ENCODE peak calls at places on chromosomes 13 and 19, in five cellular contexts. Q is upper lobe of right lung, E is right cardiac atrium, F is stomach, T is mesendoderm. P is an unnamed sample.
A peak's percentile ranks its signal among the peaks of the same experiment; 100 is the strongest.

GRCh38 chr19:6226444-6227155 is 53.2 kb downstream of the MLLT1 start:
- DNase-seq in F (no peak), Q (no peak), T (no peak), E (no peak), P (no peak)

GRCh38 chr13:30743319-30744055 is 8.1 kb downstream of the ALOX5AP start:
- DNase-seq in F (peak; percentile 29), E (no peak), T (no peak), Q (no peak), P (no peak)

GRCh38 chr19:6034512-6034911 is 56.6 kb upstream of the RANBP3 start:
- DNase-seq in F (no peak), T (no peak), E (no peak), Q (peak; percentile 12), P (no peak)

GRCh38 chr13:50419896-50420295 is 404.7 kb downstream of the KCNRG start:
- DNase-seq in T (no peak), F (peak; percentile 36), Q (no peak), E (peak; percentile 64), P (peak; percentile 61)

GRCh38 chr19:46967578-46968018 is 52.0 kb upstream of the NPAS1 start:
- DNase-seq in F (peak; percentile 75), Q (peak; percentile 72), T (no peak), E (peak; percentile 91), P (peak; percentile 71)

GRCh38 chr19:33299061-33299665 is 3.2 kb downstream of the CEBPA start:
- DNase-seq in Q (no peak), T (no peak), E (peak; percentile 34), F (no peak), P (no peak)

GRCh38 chr13:47474845-47475244 is 526.2 kb downstream of the SUCLA2 start:
- DNase-seq in T (no peak), Q (no peak), F (no peak), E (no peak), P (no peak)

GRCh38 chr19:10730932-10731331 is 13.1 kb downstream of the DNM2 start:
- DNase-seq in F (peak; percentile 46), E (no peak), Q (no peak), T (no peak), P (peak; percentile 43)

GRCh38 chr19:2497186-2497585 is 21.3 kb downstream of the GADD45B start:
- DNase-seq in T (peak; percentile 59), E (no peak), F (no peak), Q (no peak), P (no peak)

GRCh38 chr13:28558567-28558966 is 63.6 kb upstream of the FLT1 start:
- DNase-seq in F (no peak), Q (no peak), E (no peak), T (no peak), P (no peak)

GRCh38 chr19:50739132-50739746 is 16.1 kb downstream of the CLEC11A start:
- DNase-seq in F (no peak), E (no peak), Q (no peak), T (no peak), P (no peak)

GRCh38 chr19:43594710-43595604 is 977 bp downstream of the IRGQ start:
- DNase-seq in F (peak; percentile 56), E (peak; percentile 77), Q (peak; percentile 81), T (peak; percentile 84), P (peak; percentile 46)

GRCh38 chr19:16386619-16387240 is 62.1 kb downstream of the KLF2 start:
- DNase-seq in T (peak; percentile 70), F (peak; percentile 50), E (no peak), Q (no peak), P (no peak)

GRCh38 chr19:47243776-47244547 is 12.4 kb upstream of the CCDC9 start:
- DNase-seq in F (peak; percentile 91), T (peak; percentile 99), E (peak; percentile 97), Q (peak; percentile 96), P (peak; percentile 94)

GRCh38 chr13:105721056-105721455 is 814.4 kb downstream of the EFNB2 start:
- DNase-seq in F (no peak), E (no peak), T (no peak), Q (no peak), P (no peak)

GRCh38 chr19:31256601-31256990 is 92.6 kb downstream of the TSHZ3 start:
- DNase-seq in E (no peak), F (no peak), Q (no peak), T (no peak), P (no peak)

GRCh38 chr13:106637519-106637918 is 69.6 kb upstream of the ARGLU1 start:
- DNase-seq in Q (no peak), E (no peak), T (no peak), F (no peak), P (no peak)

GRCh38 chr19:5394907-5395505 is 54.4 kb upstream of the PTPRS start:
- DNase-seq in Q (no peak), F (no peak), T (no peak), E (no peak), P (no peak)

GRCh38 chr13:50123515-50123861 is 108.2 kb downstream of the KCNRG start:
- DNase-seq in T (no peak), F (no peak), Q (no peak), E (no peak), P (no peak)

GRCh38 chr19:7968796-7969559 is 25.5 kb upstream of the TIMM44 start:
- DNase-seq in T (no peak), Q (no peak), E (no peak), F (no peak), P (peak; percentile 42)

GRCh38 chr19:3175761-3176714 is 2.5 kb upstream of the S1PR4 start:
- DNase-seq in T (no peak), Q (peak; percentile 91), E (no peak), F (peak; percentile 90), P (no peak)

GRCh38 chr13:48437381-48437780 is 24.5 kb upstream of the LPAR6 start:
- DNase-seq in E (peak; percentile 90), T (no peak), F (peak; percentile 67), Q (no peak), P (peak; percentile 82)

GRCh38 chr19:41234512-41235208 is 15.6 kb downstream of the AXL start:
- DNase-seq in E (no peak), T (no peak), Q (no peak), F (no peak), P (no peak)

GRCh38 chr13:44311011-44311481 is 62.6 kb upstream of the SERP2 start:
- DNase-seq in T (no peak), E (no peak), F (peak; percentile 70), Q (peak; percentile 70), P (peak; percentile 30)

GRCh38 chr19:10617409-10618121 is 7.8 kb upstream of the SLC44A2 start:
- DNase-seq in F (no peak), T (no peak), Q (no peak), E (no peak), P (no peak)

GRCh38 chr19:6018786-6019185 is 40.8 kb upstream of the RANBP3 start:
- DNase-seq in F (no peak), E (no peak), Q (peak; percentile 51), T (peak; percentile 53), P (no peak)

GRCh38 chr19:34368338-34368737 is 3.3 kb downstream of the GPI start:
- DNase-seq in Q (no peak), F (no peak), T (no peak), E (no peak), P (peak; percentile 47)
- H3K4me3 ChIP-seq in Q (no peak overlapping the region), F (no peak overlapping the region), T (no peak overlapping the region), E (no peak overlapping the region), P (no peak overlapping the region)

GRCh38 chr19:15323496-15324235 is 8.7 kb downstream of the BRD4 start:
- DNase-seq in E (peak; percentile 80), Q (peak; percentile 66), T (peak; percentile 44), F (peak; percentile 57), P (no peak)

GRCh38 chr19:15317392-15318011 is 14.8 kb downstream of the BRD4 start:
- DNase-seq in E (peak; percentile 5), F (no peak), Q (no peak), T (no peak), P (no peak)

GRCh38 chr19:15318241-15318691 is 14.1 kb downstream of the BRD4 start:
- DNase-seq in E (no peak), F (no peak), Q (no peak), T (no peak), P (no peak)

GRCh38 chr19:15321739-15322138 is 10.6 kb downstream of the BRD4 start:
- DNase-seq in F (no peak), E (no peak), Q (no peak), T (no peak), P (no peak)

DNA sequence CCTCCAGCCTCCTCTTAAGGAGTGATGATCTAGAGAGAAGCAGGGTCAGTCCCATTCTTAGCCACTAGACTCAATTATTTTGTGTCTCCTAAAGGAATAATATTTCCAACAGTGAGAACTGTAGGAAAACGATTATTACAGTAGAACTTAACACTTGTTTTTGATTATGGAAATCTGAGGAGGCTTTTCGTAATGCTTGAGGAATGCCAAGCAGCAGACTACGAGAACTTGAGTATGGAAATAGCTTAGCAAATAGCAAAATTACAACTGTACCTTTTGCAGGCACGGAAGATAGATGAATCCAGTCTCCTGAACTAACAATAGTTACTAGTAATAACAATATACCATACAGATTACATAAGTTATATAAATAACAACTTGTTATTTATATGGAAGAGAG is 12.2 kb downstream of the BRD4 start:
- DNase-seq in F (no peak), E (no peak), T (no peak), Q (no peak), P (no peak)
- H3K4me1 ChIP-seq in F (peaks cover 100% of the 10 kb centered on the region), E (peaks cover 46% of the 10 kb centered on the region), T (peaks cover 28% of the 10 kb centered on the region), Q (peaks cover 91% of the 10 kb centered on the region), P (peaks cover 99% of the 10 kb centered on the region)

GRCh38 chr19:13060233-13060963 is 42.3 kb downstream of the LYL1 start:
- DNase-seq in T (no peak), Q (peak; percentile 75), F (no peak), E (peak; percentile 84), P (peak; percentile 66)
- H3K4me3 ChIP-seq in T (no peak overlapping the region), Q (peak overlapping the region; percentile 49), F (peak overlapping the region; percentile 47), E (peak overlapping the region; percentile 17), P (peak overlapping the region; percentile 43)

DNA sequence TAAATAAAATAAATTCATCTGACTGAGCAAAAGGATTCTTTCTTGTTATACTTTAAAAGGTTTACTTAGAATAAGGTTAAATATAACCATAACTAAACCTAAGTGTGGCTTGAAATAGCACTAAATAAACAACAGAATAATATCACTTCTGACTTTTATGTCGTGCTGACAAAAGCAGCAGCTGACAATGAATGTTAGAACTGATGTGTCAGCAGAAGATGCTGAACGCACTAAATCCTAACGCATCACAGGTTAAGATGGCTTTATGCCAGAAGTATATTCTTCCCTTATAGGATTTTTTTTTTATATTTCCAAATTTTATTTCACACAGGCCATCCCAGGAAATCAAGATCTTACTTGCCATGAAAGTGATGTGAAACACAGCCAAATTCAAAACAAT is 558.3 kb upstream of the NBEA start:
- DNase-seq in E (no peak), F (no peak), Q (no peak), T (no peak), P (no peak)
- H3K4me1 ChIP-seq in E (no peaks in the 10 kb centered on the region), F (no peaks in the 10 kb centered on the region), Q (no peaks in the 10 kb centered on the region), T (no peaks in the 10 kb centered on the region), P (no peaks in the 10 kb centered on the region)

GRCh38 chr13:97432917-97433726 is 847 bp upstream of the RAP2A start:
- DNase-seq in E (peak; percentile 99), Q (peak; percentile 98), T (peak; percentile 100), F (peak; percentile 98), P (peak; percentile 99)
- H3K4me3 ChIP-seq in E (peak overlapping the region; percentile 99), Q (peak overlapping the region; percentile 91), T (peak overlapping the region; percentile 94), F (peak overlapping the region; percentile 67), P (peak overlapping the region; percentile 72)

GRCh38 chr19:38662508-38663155 is 15.2 kb downstream of the ACTN4 start:
- DNase-seq in T (no peak), E (no peak), F (no peak), Q (no peak), P (no peak)
- H3K4me1 ChIP-seq in T (peaks cover 41% of the 10 kb centered on the region), E (peaks cover 56% of the 10 kb centered on the region), F (peaks cover 98% of the 10 kb centered on the region), Q (peaks cover 100% of the 10 kb centered on the region), P (peaks cover 93% of the 10 kb centered on the region)

P was measured in heart left ventricle.